ENCODE peak calls at places on chromosome 16, in five cellular contexts. One of them, this sample, is unnamed. For H3K27me3, the result is how much of the 10 kb centered on the place peaks cover.

GRCh38 chr16:104355-104754 is 26.3 kb downstream of the MPG start:
- DNase-seq in neuronal stem cell: no peak
- DNase-seq in foreskin keratinocyte: no peak
- DNase-seq in GM23248: no peak
- DNase-seq in brain microvascular endothelial cell: no peak
- DNase-seq in this sample: no peak

GRCh38 chr16:66188786-66189725 is 177.4 kb upstream of the CDH5 start:
- DNase-seq in brain microvascular endothelial cell: peak
- DNase-seq in neuronal stem cell: no peak
- DNase-seq in foreskin keratinocyte: no peak
- DNase-seq in GM23248: no peak
- DNase-seq in this sample: no peak

GRCh38 chr16:67248401-67249177 is at the start of gene SLC9A5:
- DNase-seq in neuronal stem cell: no peak
- DNase-seq in GM23248: peak
- DNase-seq in foreskin keratinocyte: no peak
- DNase-seq in brain microvascular endothelial cell: no peak
- DNase-seq in this sample: no peak

GRCh38 chr16:4625617-4626159 is 1.1 kb downstream of the MGRN1 start:
- DNase-seq in brain microvascular endothelial cell: no peak
- DNase-seq in foreskin keratinocyte: peak
- DNase-seq in GM23248: no peak
- DNase-seq in neuronal stem cell: no peak
- DNase-seq in this sample: no peak

GRCh38 chr16:13436641-13437423 is 483.1 kb upstream of the ERCC4 start:
- DNase-seq in GM23248: no peak
- DNase-seq in foreskin keratinocyte: no peak
- DNase-seq in neuronal stem cell: no peak
- DNase-seq in brain microvascular endothelial cell: no peak
- DNase-seq in this sample: no peak

GRCh38 chr16:81616321-81617020 is 162.6 kb upstream of the PLCG2 start:
- DNase-seq in foreskin keratinocyte: no peak
- DNase-seq in neuronal stem cell: no peak
- DNase-seq in brain microvascular endothelial cell: peak
- DNase-seq in GM23248: peak
- DNase-seq in this sample: no peak

GRCh38 chr16:53945996-53946395 is 242.0 kb downstream of the FTO start:
- DNase-seq in foreskin keratinocyte: peak
- DNase-seq in GM23248: peak
- DNase-seq in neuronal stem cell: peak
- DNase-seq in brain microvascular endothelial cell: no peak
- DNase-seq in this sample: peak

GRCh38 chr16:243348-243747 is 8.7 kb downstream of the FAM234A start:
- DNase-seq in brain microvascular endothelial cell: no peak
- DNase-seq in GM23248: no peak
- DNase-seq in neuronal stem cell: no peak
- DNase-seq in foreskin keratinocyte: no peak
- DNase-seq in this sample: no peak

GRCh38 chr16:72946474-72947194 is 101.3 kb downstream of the ZFHX3 start:
- DNase-seq in brain microvascular endothelial cell: peak
- DNase-seq in neuronal stem cell: no peak
- DNase-seq in GM23248: no peak
- DNase-seq in foreskin keratinocyte: no peak
- DNase-seq in this sample: no peak

GRCh38 chr16:74563828-74564263 is 43.1 kb downstream of the GLG1 start:
- DNase-seq in foreskin keratinocyte: no peak
- DNase-seq in GM23248: peak
- DNase-seq in brain microvascular endothelial cell: peak
- DNase-seq in neuronal stem cell: no peak
- DNase-seq in this sample: no peak

GRCh38 chr16:53952215-53953208 is 248.6 kb downstream of the FTO start:
- DNase-seq in GM23248: peak
- DNase-seq in neuronal stem cell: no peak
- DNase-seq in brain microvascular endothelial cell: no peak
- DNase-seq in foreskin keratinocyte: no peak
- DNase-seq in this sample: no peak

GRCh38 chr16:4852221-4852872 is 5.1 kb downstream of the UBN1 start:
- DNase-seq in foreskin keratinocyte: no peak
- DNase-seq in GM23248: peak
- DNase-seq in brain microvascular endothelial cell: peak
- DNase-seq in neuronal stem cell: no peak
- DNase-seq in this sample: no peak

GRCh38 chr16:55078153-55078552 is 147.5 kb downstream of the IRX5 start:
- DNase-seq in GM23248: no peak
- DNase-seq in brain microvascular endothelial cell: no peak
- DNase-seq in neuronal stem cell: no peak
- DNase-seq in foreskin keratinocyte: no peak
- DNase-seq in this sample: no peak

GRCh38 chr16:77437859-77438258 is 3.0 kb upstream of the ADAMTS18 start:
- DNase-seq in neuronal stem cell: no peak
- DNase-seq in brain microvascular endothelial cell: peak
- DNase-seq in foreskin keratinocyte: no peak
- DNase-seq in GM23248: peak
- DNase-seq in this sample: no peak

GRCh38 chr16:1876468-1876867 is 4.5 kb upstream of the MEIOB start:
- DNase-seq in neuronal stem cell: no peak
- DNase-seq in foreskin keratinocyte: no peak
- DNase-seq in GM23248: no peak
- DNase-seq in brain microvascular endothelial cell: no peak
- DNase-seq in this sample: no peak

GRCh38 chr16:56241596-56241995 is 50.3 kb downstream of the GNAO1 start:
- DNase-seq in neuronal stem cell: no peak
- DNase-seq in GM23248: no peak
- DNase-seq in foreskin keratinocyte: peak
- DNase-seq in brain microvascular endothelial cell: no peak
- DNase-seq in this sample: no peak

GRCh38 chr16:56708821-56709685 is 20.9 kb upstream of the NUP93 start:
- DNase-seq in neuronal stem cell: no peak
- DNase-seq in GM23248: no peak
- DNase-seq in brain microvascular endothelial cell: no peak
- DNase-seq in foreskin keratinocyte: peak
- DNase-seq in this sample: no peak

GRCh38 chr16:1713331-1713730 is 7.3 kb downstream of the MAPK8IP3 start:
- DNase-seq in brain microvascular endothelial cell: no peak
- DNase-seq in neuronal stem cell: no peak
- DNase-seq in GM23248: no peak
- DNase-seq in foreskin keratinocyte: no peak
- DNase-seq in this sample: no peak

GRCh38 chr16:48374255-48374654 is 11.0 kb downstream of the SIAH1 start:
- DNase-seq in brain microvascular endothelial cell: no peak
- DNase-seq in GM23248: no peak
- DNase-seq in foreskin keratinocyte: no peak
- DNase-seq in neuronal stem cell: no peak
- DNase-seq in this sample: no peak

GRCh38 chr16:4936181-4936990 is 562 bp downstream of the PPL start:
- DNase-seq in neuronal stem cell: no peak
- DNase-seq in brain microvascular endothelial cell: no peak
- DNase-seq in foreskin keratinocyte: no peak
- DNase-seq in GM23248: peak
- DNase-seq in this sample: no peak

GRCh38 chr16:29316673-29317237 is 89.8 kb downstream of the NPIPB11 start:
- DNase-seq in brain microvascular endothelial cell: no peak
- DNase-seq in neuronal stem cell: no peak
- DNase-seq in GM23248: no peak
- DNase-seq in foreskin keratinocyte: no peak
- DNase-seq in this sample: no peak

GRCh38 chr16:63618896-63619295 is 1503.0 kb downstream of the CDH11 start:
- DNase-seq in neuronal stem cell: no peak
- DNase-seq in foreskin keratinocyte: no peak
- DNase-seq in GM23248: no peak
- DNase-seq in brain microvascular endothelial cell: no peak
- DNase-seq in this sample: no peak

GRCh38 chr16:48383877-48384304 is 1.3 kb downstream of the SIAH1 start:
- DNase-seq in foreskin keratinocyte: peak
- DNase-seq in GM23248: peak
- DNase-seq in brain microvascular endothelial cell: no peak
- DNase-seq in neuronal stem cell: no peak
- DNase-seq in this sample: no peak

GRCh38 chr16:75097191-75097761 is 19.3 kb downstream of the LDHD start:
- DNase-seq in neuronal stem cell: no peak
- DNase-seq in GM23248: no peak
- DNase-seq in foreskin keratinocyte: no peak
- DNase-seq in brain microvascular endothelial cell: no peak
- DNase-seq in this sample: no peak

GRCh38 chr16:65154321-65154720 is 32.5 kb upstream of the CDH11 start:
- DNase-seq in foreskin keratinocyte: no peak
- DNase-seq in neuronal stem cell: peak
- DNase-seq in brain microvascular endothelial cell: no peak
- DNase-seq in GM23248: peak
- DNase-seq in this sample: peak

DNA sequence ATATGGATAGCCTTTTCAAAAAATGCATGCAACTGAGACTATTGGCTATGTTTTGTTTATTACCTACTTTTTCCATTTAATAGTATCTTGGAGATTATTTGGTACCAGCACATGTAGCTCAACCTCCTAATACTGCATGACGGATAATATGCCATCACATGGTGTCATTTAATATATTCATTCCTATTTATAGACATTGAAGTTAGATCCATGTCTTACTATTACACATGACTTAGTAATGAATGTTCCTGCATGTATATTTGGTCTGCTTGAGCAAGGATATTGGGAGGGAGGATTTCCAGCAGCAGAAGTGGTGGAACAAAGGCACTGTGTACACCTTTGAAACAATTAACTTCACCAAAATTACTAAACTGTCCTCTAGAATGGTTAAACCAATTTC is 561.3 kb downstream of the WWOX start:
- DNase-seq in GM23248: no peak
- DNase-seq in foreskin keratinocyte: no peak
- DNase-seq in neuronal stem cell: no peak
- DNase-seq in brain microvascular endothelial cell: no peak
- DNase-seq in this sample: no peak
- H3K27ac ChIP-seq in GM23248: no peak
- H3K27ac ChIP-seq in foreskin keratinocyte: no peak
- H3K27ac ChIP-seq in neuronal stem cell: no peak
- H3K27ac ChIP-seq in brain microvascular endothelial cell: no peak
- H3K27ac ChIP-seq in this sample: no peak

GRCh38 chr16:85992779-85993178 is 93.8 kb downstream of the IRF8 start:
- DNase-seq in foreskin keratinocyte: no peak
- DNase-seq in GM23248: no peak
- DNase-seq in brain microvascular endothelial cell: no peak
- DNase-seq in neuronal stem cell: no peak
- DNase-seq in this sample: no peak

GRCh38 chr16:85996843-85997242 is 97.9 kb downstream of the IRF8 start:
- DNase-seq in neuronal stem cell: no peak
- DNase-seq in brain microvascular endothelial cell: no peak
- DNase-seq in GM23248: no peak
- DNase-seq in foreskin keratinocyte: no peak
- DNase-seq in this sample: no peak

GRCh38 chr16:85991856-85992255 is 92.9 kb downstream of the IRF8 start:
- DNase-seq in foreskin keratinocyte: no peak
- DNase-seq in brain microvascular endothelial cell: no peak
- DNase-seq in neuronal stem cell: no peak
- DNase-seq in GM23248: no peak
- DNase-seq in this sample: no peak

GRCh38 chr16:85995591-85996461 is 96.9 kb downstream of the IRF8 start:
- DNase-seq in brain microvascular endothelial cell: no peak
- DNase-seq in foreskin keratinocyte: no peak
- DNase-seq in GM23248: no peak
- DNase-seq in neuronal stem cell: no peak
- DNase-seq in this sample: no peak

DNA sequence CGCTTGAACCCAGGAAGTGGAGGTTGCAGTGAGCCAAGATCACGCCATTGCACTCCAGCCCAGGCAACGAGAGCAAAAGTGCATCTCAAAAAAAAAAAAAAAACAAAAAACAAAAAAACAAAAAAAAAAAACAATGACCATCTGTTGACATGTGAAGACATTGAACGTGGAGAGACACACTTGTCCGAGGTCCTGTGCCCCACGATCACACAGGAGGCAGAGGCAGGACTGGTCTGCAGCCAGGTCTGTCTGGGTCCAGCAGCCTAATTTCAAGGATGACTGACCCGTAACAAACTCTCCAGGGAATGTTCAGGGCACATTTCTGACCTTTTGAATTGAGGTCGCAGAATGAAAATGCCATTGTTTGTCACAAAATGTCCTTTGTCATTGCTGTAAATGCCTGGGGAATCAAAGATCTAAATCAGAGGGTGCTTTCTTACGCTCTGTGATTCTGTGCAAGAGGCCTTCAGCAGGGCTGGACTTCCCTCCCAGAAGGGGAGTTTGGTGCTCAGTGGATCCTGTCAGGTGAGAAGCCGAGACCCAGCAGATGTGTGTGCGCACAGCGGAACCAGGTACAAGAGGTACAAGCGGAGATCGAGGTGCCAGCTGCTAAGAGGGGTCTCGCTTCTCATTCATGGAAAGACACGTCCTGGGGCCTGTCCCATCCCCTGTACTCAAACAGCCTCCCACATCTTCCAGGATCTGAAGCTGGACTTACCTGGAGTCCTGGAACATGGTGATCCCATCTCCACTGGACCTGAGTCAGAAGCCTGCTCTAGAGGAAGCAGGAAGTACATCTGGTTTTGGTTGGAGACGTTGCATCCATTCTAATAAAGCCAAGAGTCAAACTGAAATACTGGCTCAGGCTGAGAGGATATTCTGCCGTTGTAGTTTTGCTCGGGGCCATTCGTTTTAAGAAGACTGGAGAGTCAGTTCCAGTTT is 95.8 kb downstream of the IRF8 start:
- DNase-seq in GM23248: no peak
- DNase-seq in brain microvascular endothelial cell: no peak
- DNase-seq in foreskin keratinocyte: no peak
- DNase-seq in neuronal stem cell: no peak
- DNase-seq in this sample: no peak
- H3K27me3 ChIP-seq in GM23248: half or more
- H3K27me3 ChIP-seq in brain microvascular endothelial cell: under half
- H3K27me3 ChIP-seq in foreskin keratinocyte: under half
- H3K27me3 ChIP-seq in neuronal stem cell: under half
- H3K27me3 ChIP-seq in this sample: under half

DNA sequence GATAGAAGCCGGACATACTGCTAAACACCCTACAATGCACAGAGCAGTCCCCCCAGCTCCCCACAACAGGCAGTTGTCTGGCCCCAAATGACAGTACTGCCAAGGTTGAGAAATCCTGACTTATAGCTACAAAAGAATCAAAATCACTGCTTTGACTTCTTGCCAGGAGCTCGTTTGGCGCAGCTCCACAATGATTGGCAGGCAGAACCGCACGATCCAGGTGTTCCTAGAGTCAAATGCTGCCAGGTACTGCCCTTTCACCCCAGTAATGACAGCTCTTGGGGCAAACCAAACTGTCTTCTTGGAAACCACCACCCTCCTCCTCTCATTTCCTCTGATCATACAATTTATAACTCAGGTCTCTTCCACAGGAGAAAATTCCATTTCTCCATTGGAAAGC is 2.2 kb upstream of the TMC5 start:
- DNase-seq in neuronal stem cell: no peak
- DNase-seq in GM23248: no peak
- DNase-seq in brain microvascular endothelial cell: no peak
- DNase-seq in foreskin keratinocyte: peak
- DNase-seq in this sample: no peak
- H3K27ac ChIP-seq in neuronal stem cell: no peak
- H3K27ac ChIP-seq in GM23248: no peak
- H3K27ac ChIP-seq in brain microvascular endothelial cell: no peak
- H3K27ac ChIP-seq in foreskin keratinocyte: no peak
- H3K27ac ChIP-seq in this sample: no peak

DNA sequence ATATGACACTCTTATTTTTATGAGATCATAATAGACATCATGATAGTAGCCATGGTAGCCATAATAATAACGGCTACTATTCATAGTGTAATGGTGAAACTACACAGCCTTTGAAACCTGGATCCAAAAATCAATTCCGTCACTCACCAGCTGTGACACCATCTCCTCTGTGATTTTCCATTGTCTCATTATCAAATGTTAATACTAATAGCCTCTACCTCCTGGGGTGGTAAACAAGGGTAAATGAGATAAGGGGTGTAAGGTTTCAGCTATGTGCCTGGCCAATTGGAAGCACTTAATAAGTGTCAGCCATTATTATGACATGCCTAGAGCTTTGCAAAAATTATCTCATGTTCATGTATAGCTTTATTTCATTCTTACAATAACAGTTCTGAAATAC is 88.7 kb downstream of the CACNG3 start:
- DNase-seq in neuronal stem cell: no peak
- DNase-seq in brain microvascular endothelial cell: no peak
- DNase-seq in foreskin keratinocyte: no peak
- DNase-seq in GM23248: no peak
- DNase-seq in this sample: no peak
- H3K27me3 ChIP-seq in neuronal stem cell: under half
- H3K27me3 ChIP-seq in brain microvascular endothelial cell: under half
- H3K27me3 ChIP-seq in foreskin keratinocyte: under half
- H3K27me3 ChIP-seq in GM23248: under half
- H3K27me3 ChIP-seq in this sample: under half

This sample was measured in iPS DF 6.9.